ENCODE peak calls at places on chromosomes 16 and 17, in seven cellular contexts. One of them, this sample, is unnamed.

GRCh38 chr17:38627957-38628356 is 22.2 kb upstream of the SRCIN1 start:
- DNase-seq in aorta: no peak
- DNase-seq in posterior cingulate gyrus: no peak
- DNase-seq in A673: no peak
- DNase-seq in stimulated activated CD4-positive, alpha-beta T cell treated with anti-CD3 and anti-CD28 coated beads, Interleukin-15, amount 100 ng/mL, for 1 hour: no peak
- DNase-seq in BJ: no peak
- DNase-seq in lung: no peak
- DNase-seq in this sample: no peak

GRCh38 chr17:74605361-74605760 is 13.3 kb upstream of the CD300LD start:
- DNase-seq in aorta: peak
- DNase-seq in posterior cingulate gyrus: no peak
- DNase-seq in A673: no peak
- DNase-seq in stimulated activated CD4-positive, alpha-beta T cell treated with anti-CD3 and anti-CD28 coated beads, Interleukin-15, amount 100 ng/mL, for 1 hour: no peak
- DNase-seq in BJ: peak
- DNase-seq in lung: no peak
- DNase-seq in this sample: no peak

GRCh38 chr17:31269597-31269996 is 27.4 kb downstream of the OMG start:
- DNase-seq in aorta: peak
- DNase-seq in posterior cingulate gyrus: no peak
- DNase-seq in A673: peak
- DNase-seq in stimulated activated CD4-positive, alpha-beta T cell treated with anti-CD3 and anti-CD28 coated beads, Interleukin-15, amount 100 ng/mL, for 1 hour: no peak
- DNase-seq in BJ: peak
- DNase-seq in lung: no peak
- DNase-seq in this sample: no peak

GRCh38 chr17:64358261-64358788 is 32.3 kb downstream of the PECAM1 start:
- DNase-seq in aorta: no peak
- DNase-seq in posterior cingulate gyrus: no peak
- DNase-seq in A673: no peak
- DNase-seq in stimulated activated CD4-positive, alpha-beta T cell treated with anti-CD3 and anti-CD28 coated beads, Interleukin-15, amount 100 ng/mL, for 1 hour: no peak
- DNase-seq in BJ: no peak
- DNase-seq in lung: no peak
- DNase-seq in this sample: no peak

GRCh38 chr17:178292-179065 is 3.0 kb downstream of the DOC2B start:
- DNase-seq in aorta: no peak
- DNase-seq in posterior cingulate gyrus: no peak
- DNase-seq in A673: no peak
- DNase-seq in stimulated activated CD4-positive, alpha-beta T cell treated with anti-CD3 and anti-CD28 coated beads, Interleukin-15, amount 100 ng/mL, for 1 hour: no peak
- DNase-seq in BJ: no peak
- DNase-seq in lung: no peak
- DNase-seq in this sample: peak

GRCh38 chr16:50692999-50693781 is at the start of gene NOD2:
- DNase-seq in aorta: no peak
- DNase-seq in posterior cingulate gyrus: no peak
- DNase-seq in A673: no peak
- DNase-seq in stimulated activated CD4-positive, alpha-beta T cell treated with anti-CD3 and anti-CD28 coated beads, Interleukin-15, amount 100 ng/mL, for 1 hour: no peak
- DNase-seq in BJ: no peak
- DNase-seq in lung: no peak
- DNase-seq in this sample: no peak

GRCh38 chr17:31919802-31920525 is 16.8 kb upstream of the SUZ12 start:
- DNase-seq in aorta: no peak
- DNase-seq in posterior cingulate gyrus: no peak
- DNase-seq in A673: no peak
- DNase-seq in stimulated activated CD4-positive, alpha-beta T cell treated with anti-CD3 and anti-CD28 coated beads, Interleukin-15, amount 100 ng/mL, for 1 hour: no peak
- DNase-seq in BJ: no peak
- DNase-seq in lung: no peak
- DNase-seq in this sample: no peak

GRCh38 chr16:3754772-3755171 is 37.4 kb upstream of the TRAP1 start:
- DNase-seq in aorta: no peak
- DNase-seq in posterior cingulate gyrus: no peak
- DNase-seq in A673: no peak
- DNase-seq in stimulated activated CD4-positive, alpha-beta T cell treated with anti-CD3 and anti-CD28 coated beads, Interleukin-15, amount 100 ng/mL, for 1 hour: no peak
- DNase-seq in BJ: no peak
- DNase-seq in lung: no peak
- DNase-seq in this sample: no peak

GRCh38 chr17:8057691-8058114 is 18.8 kb downstream of the ALOX15B start:
- DNase-seq in aorta: no peak
- DNase-seq in posterior cingulate gyrus: no peak
- DNase-seq in A673: peak
- DNase-seq in stimulated activated CD4-positive, alpha-beta T cell treated with anti-CD3 and anti-CD28 coated beads, Interleukin-15, amount 100 ng/mL, for 1 hour: no peak
- DNase-seq in BJ: peak
- DNase-seq in lung: no peak
- DNase-seq in this sample: peak

GRCh38 chr17:17043668-17044226 is 1.5 kb downstream of the MPRIP start:
- DNase-seq in aorta: no peak
- DNase-seq in posterior cingulate gyrus: no peak
- DNase-seq in A673: no peak
- DNase-seq in stimulated activated CD4-positive, alpha-beta T cell treated with anti-CD3 and anti-CD28 coated beads, Interleukin-15, amount 100 ng/mL, for 1 hour: no peak
- DNase-seq in BJ: no peak
- DNase-seq in lung: no peak
- DNase-seq in this sample: no peak

GRCh38 chr16:49281843-49282642 is 405 bp upstream of the CBLN1 start:
- DNase-seq in aorta: peak
- DNase-seq in posterior cingulate gyrus: peak
- DNase-seq in A673: peak
- DNase-seq in stimulated activated CD4-positive, alpha-beta T cell treated with anti-CD3 and anti-CD28 coated beads, Interleukin-15, amount 100 ng/mL, for 1 hour: peak
- DNase-seq in BJ: no peak
- DNase-seq in lung: peak
- DNase-seq in this sample: peak

GRCh38 chr16:4768549-4769305 is 1.8 kb upstream of the ZNF500 start:
- DNase-seq in aorta: peak
- DNase-seq in posterior cingulate gyrus: peak
- DNase-seq in A673: peak
- DNase-seq in stimulated activated CD4-positive, alpha-beta T cell treated with anti-CD3 and anti-CD28 coated beads, Interleukin-15, amount 100 ng/mL, for 1 hour: peak
- DNase-seq in BJ: peak
- DNase-seq in lung: peak
- DNase-seq in this sample: peak

GRCh38 chr17:44281570-44281969 is 13.6 kb upstream of the SLC4A1 start:
- DNase-seq in aorta: no peak
- DNase-seq in posterior cingulate gyrus: no peak
- DNase-seq in A673: no peak
- DNase-seq in stimulated activated CD4-positive, alpha-beta T cell treated with anti-CD3 and anti-CD28 coated beads, Interleukin-15, amount 100 ng/mL, for 1 hour: no peak
- DNase-seq in BJ: no peak
- DNase-seq in lung: no peak
- DNase-seq in this sample: no peak

GRCh38 chr17:21174719-21175118 is 39.2 kb downstream of the TMEM11 start:
- DNase-seq in aorta: no peak
- DNase-seq in posterior cingulate gyrus: no peak
- DNase-seq in A673: no peak
- DNase-seq in stimulated activated CD4-positive, alpha-beta T cell treated with anti-CD3 and anti-CD28 coated beads, Interleukin-15, amount 100 ng/mL, for 1 hour: no peak
- DNase-seq in BJ: no peak
- DNase-seq in lung: no peak
- DNase-seq in this sample: no peak

GRCh38 chr17:61997649-61998048 is 67.4 kb downstream of the MED13 start:
- DNase-seq in aorta: no peak
- DNase-seq in posterior cingulate gyrus: no peak
- DNase-seq in A673: no peak
- DNase-seq in stimulated activated CD4-positive, alpha-beta T cell treated with anti-CD3 and anti-CD28 coated beads, Interleukin-15, amount 100 ng/mL, for 1 hour: no peak
- DNase-seq in BJ: peak
- DNase-seq in lung: no peak
- DNase-seq in this sample: no peak

GRCh38 chr16:51719376-51719775 is 568.3 kb upstream of the SALL1 start:
- DNase-seq in aorta: no peak
- DNase-seq in posterior cingulate gyrus: no peak
- DNase-seq in A673: peak
- DNase-seq in stimulated activated CD4-positive, alpha-beta T cell treated with anti-CD3 and anti-CD28 coated beads, Interleukin-15, amount 100 ng/mL, for 1 hour: no peak
- DNase-seq in BJ: no peak
- DNase-seq in lung: no peak
- DNase-seq in this sample: no peak

GRCh38 chr16:73771676-73772075 is 524.9 kb upstream of the PSMD7 start:
- DNase-seq in aorta: no peak
- DNase-seq in posterior cingulate gyrus: no peak
- DNase-seq in A673: no peak
- DNase-seq in stimulated activated CD4-positive, alpha-beta T cell treated with anti-CD3 and anti-CD28 coated beads, Interleukin-15, amount 100 ng/mL, for 1 hour: no peak
- DNase-seq in BJ: peak
- DNase-seq in lung: no peak
- DNase-seq in this sample: no peak

GRCh38 chr17:10172241-10172741 is 26.1 kb downstream of the GAS7 start:
- DNase-seq in aorta: no peak
- DNase-seq in posterior cingulate gyrus: no peak
- DNase-seq in A673: no peak
- DNase-seq in stimulated activated CD4-positive, alpha-beta T cell treated with anti-CD3 and anti-CD28 coated beads, Interleukin-15, amount 100 ng/mL, for 1 hour: no peak
- DNase-seq in BJ: no peak
- DNase-seq in lung: no peak
- DNase-seq in this sample: no peak

GRCh38 chr17:40560592-40561293 is 4.5 kb downstream of the CCR7 start:
- DNase-seq in aorta: peak
- DNase-seq in posterior cingulate gyrus: no peak
- DNase-seq in A673: no peak
- DNase-seq in stimulated activated CD4-positive, alpha-beta T cell treated with anti-CD3 and anti-CD28 coated beads, Interleukin-15, amount 100 ng/mL, for 1 hour: no peak
- DNase-seq in BJ: no peak
- DNase-seq in lung: no peak
- DNase-seq in this sample: no peak

GRCh38 chr16:51636913-51637743 is 486.1 kb upstream of the SALL1 start:
- DNase-seq in aorta: no peak
- DNase-seq in posterior cingulate gyrus: no peak
- DNase-seq in A673: peak
- DNase-seq in stimulated activated CD4-positive, alpha-beta T cell treated with anti-CD3 and anti-CD28 coated beads, Interleukin-15, amount 100 ng/mL, for 1 hour: no peak
- DNase-seq in BJ: no peak
- DNase-seq in lung: no peak
- DNase-seq in this sample: no peak

GRCh38 chr16:2475413-2476344 is 752 bp downstream of the TBC1D24 start:
- DNase-seq in aorta: no peak
- DNase-seq in posterior cingulate gyrus: no peak
- DNase-seq in A673: peak
- DNase-seq in stimulated activated CD4-positive, alpha-beta T cell treated with anti-CD3 and anti-CD28 coated beads, Interleukin-15, amount 100 ng/mL, for 1 hour: no peak
- DNase-seq in BJ: no peak
- DNase-seq in lung: no peak
- DNase-seq in this sample: no peak